ENCODE peak calls at places on chromosomes 11 and 22, in four cellular contexts. One of them, this sample, is unnamed.

GRCh38 chr11:125956371-125956770 is 10.5 kb downstream of the VSIG10L2 start:
- DNase-seq in K562: no peak
- DNase-seq in HepG2: no peak
- DNase-seq in H1: no peak
- DNase-seq in this sample: no peak

GRCh38 chr11:24239016-24239720 is 257.7 kb upstream of the LUZP2 start:
- DNase-seq in K562: no peak
- DNase-seq in HepG2: no peak
- DNase-seq in H1: no peak
- DNase-seq in this sample: no peak

GRCh38 chr11:88246680-88247079 is 71.4 kb upstream of the RAB38 start:
- DNase-seq in K562: no peak
- DNase-seq in HepG2: no peak
- DNase-seq in H1: no peak
- DNase-seq in this sample: no peak

GRCh38 chr22:32660292-32660691 is 141.2 kb upstream of the TIMP3 start:
- DNase-seq in K562: peak
- DNase-seq in HepG2: peak
- DNase-seq in H1: peak
- DNase-seq in this sample: peak

GRCh38 chr22:42277988-42278776 is 7.7 kb upstream of the TCF20 start:
- DNase-seq in K562: no peak
- DNase-seq in HepG2: no peak
- DNase-seq in H1: no peak
- DNase-seq in this sample: no peak

GRCh38 chr22:46195487-46196165 is 45.3 kb downstream of the PPARA start:
- DNase-seq in K562: no peak
- DNase-seq in HepG2: no peak
- DNase-seq in H1: no peak
- DNase-seq in this sample: no peak

GRCh38 chr22:39170825-39171622 is 18.5 kb upstream of the CBX7 start:
- DNase-seq in K562: peak
- DNase-seq in HepG2: peak
- DNase-seq in H1: peak
- DNase-seq in this sample: peak

GRCh38 chr22:43159484-43160178 is 8.3 kb downstream of the TSPO start:
- DNase-seq in K562: no peak
- DNase-seq in HepG2: no peak
- DNase-seq in H1: peak
- DNase-seq in this sample: no peak

GRCh38 chr11:12232160-12232559 is 121.8 kb downstream of the MICAL2 start:
- DNase-seq in K562: no peak
- DNase-seq in HepG2: no peak
- DNase-seq in H1: no peak
- DNase-seq in this sample: no peak

GRCh38 chr11:26743622-26744021 is 21.8 kb upstream of the SLC5A12 start:
- DNase-seq in K562: no peak
- DNase-seq in HepG2: no peak
- DNase-seq in H1: no peak
- DNase-seq in this sample: no peak

GRCh38 chr22:48098936-48099245 is 1336.4 kb downstream of the TBC1D22A start:
- DNase-seq in K562: no peak
- DNase-seq in HepG2: no peak
- DNase-seq in H1: no peak
- DNase-seq in this sample: no peak

GRCh38 chr22:27705391-27706080 is 96.0 kb downstream of the MN1 start:
- DNase-seq in K562: no peak
- DNase-seq in HepG2: peak
- DNase-seq in H1: no peak
- DNase-seq in this sample: no peak

GRCh38 chr22:38751422-38752346 is 4.1 kb downstream of the SUN2 start:
- DNase-seq in K562: no peak
- DNase-seq in HepG2: no peak
- DNase-seq in H1: no peak
- DNase-seq in this sample: peak

GRCh38 chr22:37043828-37044538 is 7.6 kb upstream of the KCTD17 start:
- DNase-seq in K562: peak
- DNase-seq in HepG2: peak
- DNase-seq in H1: no peak
- DNase-seq in this sample: peak

GRCh38 chr11:68818181-68818580 is 23.5 kb downstream of the CPT1A start:
- DNase-seq in K562: no peak
- DNase-seq in HepG2: no peak
- DNase-seq in H1: no peak
- DNase-seq in this sample: no peak

GRCh38 chr11:72816404-72816990 is 2.3 kb downstream of the ATG16L2 start:
- DNase-seq in K562: peak
- DNase-seq in HepG2: no peak
- DNase-seq in H1: no peak
- DNase-seq in this sample: no peak

GRCh38 chr22:29308791-29309262 is 2.4 kb downstream of the GAS2L1 start:
- DNase-seq in K562: no peak
- DNase-seq in HepG2: no peak
- DNase-seq in H1: peak
- DNase-seq in this sample: no peak

GRCh38 chr11:114172871-114173444 is 113.4 kb downstream of the ZBTB16 start:
- DNase-seq in K562: no peak
- DNase-seq in HepG2: no peak
- DNase-seq in H1: no peak
- DNase-seq in this sample: no peak

GRCh38 chr11:1832989-1833365 is 1.8 kb upstream of the SYT8 start:
- DNase-seq in K562: no peak
- DNase-seq in HepG2: no peak
- DNase-seq in H1: no peak
- DNase-seq in this sample: no peak

GRCh38 chr11:126489791-126490190 is 134.3 kb downstream of the ST3GAL4 start:
- DNase-seq in K562: no peak
- DNase-seq in HepG2: no peak
- DNase-seq in H1: no peak
- DNase-seq in this sample: no peak

GRCh38 chr11:111633756-111634362 is 31.6 kb downstream of the SIK2 start:
- DNase-seq in K562: no peak
- DNase-seq in HepG2: peak
- DNase-seq in H1: no peak
- DNase-seq in this sample: no peak

GRCh38 chr22:24001314-24001713 is 3.9 kb downstream of the GSTT4 start:
- DNase-seq in K562: no peak
- DNase-seq in HepG2: no peak
- DNase-seq in H1: peak
- DNase-seq in this sample: no peak

GRCh38 chr11:27120211-27120610 is 79.6 kb downstream of the BBOX1 start:
- DNase-seq in K562: no peak
- DNase-seq in HepG2: no peak
- DNase-seq in H1: no peak
- DNase-seq in this sample: no peak

GRCh38 chr11:2213384-2213842 is 41.8 kb upstream of the TH start:
- DNase-seq in K562: no peak
- DNase-seq in HepG2: peak
- DNase-seq in H1: peak
- DNase-seq in this sample: no peak

GRCh38 chr22:19477321-19478085 is 1.5 kb downstream of the UFD1 start:
- DNase-seq in K562: peak
- DNase-seq in HepG2: peak
- DNase-seq in H1: no peak
- DNase-seq in this sample: no peak

GRCh38 chr22:38250642-38251354 is 22.0 kb downstream of the TMEM184B start:
- DNase-seq in K562: no peak
- DNase-seq in HepG2: no peak
- DNase-seq in H1: no peak
- DNase-seq in this sample: no peak

GRCh38 chr11:69240332-69241074 is 53.5 kb upstream of the MYEOV start:
- DNase-seq in K562: peak
- DNase-seq in HepG2: no peak
- DNase-seq in H1: no peak
- DNase-seq in this sample: no peak

DNA sequence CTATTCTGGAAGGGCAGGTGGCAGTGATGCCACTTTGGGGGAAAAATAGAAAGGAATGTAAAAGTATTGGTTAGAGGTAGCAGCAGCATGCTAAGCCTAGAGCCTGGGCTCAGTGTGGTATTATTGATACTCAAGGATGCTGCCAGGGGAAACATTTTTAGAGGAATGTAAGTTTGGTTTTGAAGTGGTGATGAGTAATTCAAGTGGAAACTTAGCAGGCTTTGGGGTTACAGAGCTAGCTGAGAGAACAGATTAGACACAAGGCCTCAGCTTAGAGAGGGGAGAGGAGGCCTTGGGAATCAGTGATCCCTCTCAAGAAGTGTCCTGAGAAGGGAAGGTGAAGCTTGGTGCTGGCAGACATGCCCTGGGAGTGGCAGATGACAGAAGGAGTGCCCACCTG is 32.9 kb upstream of the DDI1 start:
- DNase-seq in K562: no peak
- DNase-seq in HepG2: no peak
- DNase-seq in H1: no peak
- DNase-seq in this sample: no peak
- TF ChIP-seq POLR2AphosphoS5 in K562: no peak
- TF ChIP-seq POLR2AphosphoS5 in HepG2: no peak
- TF ChIP-seq POLR2AphosphoS5 in H1: no peak
- TF ChIP-seq POLR2AphosphoS5 in this sample: no peak

GRCh38 chr11:35179466-35180135 is 40.6 kb downstream of the CD44 start:
- DNase-seq in K562: no peak
- DNase-seq in HepG2: no peak
- DNase-seq in H1: no peak
- DNase-seq in this sample: no peak
- TF ChIP-seq TAF1 in K562: no peak
- TF ChIP-seq TAF1 in HepG2: no peak
- TF ChIP-seq TAF1 in H1: no peak
- TF ChIP-seq TAF1 in this sample: no peak

GRCh38 chr11:116951762-116952161 is 114.3 kb upstream of the APOA1 start:
- DNase-seq in K562: no peak
- DNase-seq in HepG2: no peak
- DNase-seq in H1: no peak
- DNase-seq in this sample: no peak

GRCh38 chr11:116948375-116948774 is 111.0 kb upstream of the APOA1 start:
- DNase-seq in K562: no peak
- DNase-seq in HepG2: no peak
- DNase-seq in H1: no peak
- DNase-seq in this sample: no peak

GRCh38 chr11:116950210-116950609 is 112.8 kb upstream of the APOA1 start:
- DNase-seq in K562: no peak
- DNase-seq in HepG2: no peak
- DNase-seq in H1: no peak
- DNase-seq in this sample: no peak

DNA sequence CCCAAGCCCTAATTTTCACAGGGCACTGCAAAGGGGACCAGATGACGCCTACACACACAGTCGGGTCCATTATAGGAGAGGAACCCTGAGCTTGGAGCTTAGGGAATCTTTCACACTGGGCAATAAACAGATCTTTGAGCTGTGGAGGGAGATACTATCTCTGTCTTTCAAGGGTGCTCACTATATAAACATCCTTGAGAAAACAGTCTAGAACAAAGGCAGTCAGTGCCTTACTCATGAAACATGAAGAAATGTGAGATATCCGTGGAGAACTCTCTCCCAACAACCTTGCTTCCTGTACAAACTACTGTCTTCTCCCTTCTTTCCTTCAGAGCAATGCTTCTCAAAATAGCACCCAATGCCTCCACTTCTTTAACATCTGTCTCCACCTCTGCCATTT is 109.0 kb upstream of the APOA1 start:
- DNase-seq in K562: no peak
- DNase-seq in HepG2: no peak
- DNase-seq in H1: no peak
- DNase-seq in this sample: no peak
- TF ChIP-seq POLR2AphosphoS5 in K562: no peak
- TF ChIP-seq POLR2AphosphoS5 in HepG2: no peak
- TF ChIP-seq POLR2AphosphoS5 in H1: no peak
- TF ChIP-seq POLR2AphosphoS5 in this sample: no peak

DNA sequence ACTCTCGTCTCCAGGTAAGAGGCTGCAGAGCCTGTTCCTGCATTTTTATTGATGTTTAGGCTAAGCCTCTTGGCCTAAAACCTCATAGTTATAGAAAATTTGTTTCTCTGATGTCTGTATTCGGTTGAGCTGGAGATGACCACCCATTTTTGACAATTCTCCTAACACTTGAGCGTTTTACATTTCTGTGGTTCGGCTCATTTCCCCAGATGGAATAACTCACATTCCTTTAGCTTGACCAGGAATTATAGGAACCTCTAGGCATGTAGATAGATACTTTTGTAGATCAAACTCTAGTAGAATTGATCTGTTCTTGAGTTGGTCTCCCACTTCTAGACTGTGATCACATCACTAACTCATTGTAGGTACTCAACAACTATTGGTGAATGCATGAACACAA is 172.6 kb upstream of the CADM1 start:
- DNase-seq in K562: no peak
- DNase-seq in HepG2: no peak
- DNase-seq in H1: no peak
- DNase-seq in this sample: no peak
- TF ChIP-seq TAF1 in K562: no peak
- TF ChIP-seq TAF1 in HepG2: no peak
- TF ChIP-seq TAF1 in H1: no peak
- TF ChIP-seq TAF1 in this sample: no peak

GRCh38 chr11:61357233-61357893 is 4.3 kb downstream of the CYB561A3 start:
- DNase-seq in K562: no peak
- DNase-seq in HepG2: no peak
- DNase-seq in H1: no peak
- DNase-seq in this sample: no peak
- TF ChIP-seq POLR2AphosphoS5 in K562: no peak
- TF ChIP-seq POLR2AphosphoS5 in HepG2: no peak
- TF ChIP-seq POLR2AphosphoS5 in H1: no peak
- TF ChIP-seq POLR2AphosphoS5 in this sample: no peak

GRCh38 chr11:128482512-128483191 is 104.7 kb downstream of the ETS1 start:
- DNase-seq in K562: no peak
- DNase-seq in HepG2: no peak
- DNase-seq in H1: no peak
- DNase-seq in this sample: no peak
- TF ChIP-seq TAF1 in K562: no peak
- TF ChIP-seq TAF1 in HepG2: no peak
- TF ChIP-seq TAF1 in H1: no peak
- TF ChIP-seq TAF1 in this sample: no peak

GRCh38 chr11:6223854-6224253 is 10.6 kb downstream of the FHIP1B start:
- DNase-seq in K562: no peak
- DNase-seq in HepG2: no peak
- DNase-seq in H1: no peak
- DNase-seq in this sample: no peak
- TF ChIP-seq POLR2AphosphoS5 in K562: no peak
- TF ChIP-seq POLR2AphosphoS5 in HepG2: no peak
- TF ChIP-seq POLR2AphosphoS5 in H1: no peak
- TF ChIP-seq POLR2AphosphoS5 in this sample: no peak

DNA sequence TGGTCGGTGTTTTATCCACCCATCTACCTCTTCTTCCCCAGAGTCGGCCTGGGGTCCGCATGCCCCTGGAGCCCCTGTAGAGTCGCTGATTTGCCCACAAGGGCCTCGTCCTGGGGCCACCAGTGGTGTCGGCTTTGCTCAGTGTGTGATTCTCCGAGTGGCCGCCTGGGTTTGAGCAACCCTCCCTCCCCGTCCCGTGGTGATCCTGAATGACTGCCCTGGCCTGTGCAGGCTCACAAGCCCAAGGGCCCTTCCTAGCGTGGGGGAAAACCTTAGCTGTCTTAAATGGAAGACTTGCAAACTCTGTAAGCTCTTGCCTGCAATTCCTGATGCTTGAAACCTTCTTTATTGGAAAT is 128.3 kb downstream of the OSBP2 start:
- DNase-seq in K562: peak
- DNase-seq in HepG2: no peak
- DNase-seq in H1: no peak
- DNase-seq in this sample: no peak
- TF ChIP-seq TAF1 in K562: no peak
- TF ChIP-seq TAF1 in HepG2: no peak
- TF ChIP-seq TAF1 in H1: no peak
- TF ChIP-seq TAF1 in this sample: no peak

This sample was measured in GM12891.